ENCODE peak calls at places on chromosomes 3 and 15, in seven cellular contexts. V, L, Q, K, D, S and T are unnamed samples.

GRCh38 chr3:38582941-38583645 is 66.4 kb downstream of the SCN5A start:
- DNase-seq in V (no peak), L (peak; percentile 4), Q (no peak), K (no peak), D (no peak), S (no peak), T (no peak)

GRCh38 chr3:112327371-112327951 is 5.5 kb upstream of the CD200 start:
- DNase-seq in V (peak; percentile 21), L (no peak), Q (peak; percentile 40), K (peak; percentile 64), D (no peak), S (no peak), T (peak; percentile 72)

GRCh38 chr3:99731499-99731898 is 86.2 kb upstream of the CMSS1 start:
- DNase-seq in V (no peak), L (no peak), Q (no peak), K (no peak), D (no peak), S (no peak), T (no peak)

GRCh38 chr15:74983725-74984231 is 11.6 kb upstream of the SCAMP5 start:
- DNase-seq in V (no peak), L (no peak), Q (no peak), K (peak; percentile 56), D (no peak), S (no peak), T (no peak)

GRCh38 chr15:95459288-95459687 is 871.2 kb upstream of the NR2F2 start:
- DNase-seq in V (no peak), L (no peak), Q (no peak), K (peak; percentile 67), D (peak; percentile 53), S (no peak), T (no peak)

GRCh38 chr3:47469616-47470015 is 6.1 kb downstream of the SCAP start:
- DNase-seq in V (peak; percentile 18), L (peak; percentile 17), Q (no peak), K (peak; percentile 74), D (no peak), S (no peak), T (no peak)

GRCh38 chr15:93420477-93420876 is 331.5 kb upstream of the RGMA start:
- DNase-seq in V (no peak), L (no peak), Q (no peak), K (no peak), D (no peak), S (no peak), T (no peak)

GRCh38 chr3:184566441-184567414 is 5.1 kb downstream of the EPHB3 start:
- DNase-seq in V (no peak), L (peak; percentile 84), Q (no peak), K (no peak), D (no peak), S (no peak), T (no peak)

GRCh38 chr3:193788189-193788946 is 195.4 kb downstream of the OPA1 start:
- DNase-seq in V (no peak), L (peak; percentile 54), Q (peak; percentile 86), K (peak; percentile 62), D (no peak), S (no peak), T (peak; percentile 10)

GRCh38 chr3:42497009-42497731 is 5.3 kb upstream of the VIPR1 start:
- DNase-seq in V (peak; percentile 45), L (no peak), Q (peak; percentile 64), K (peak; percentile 44), D (no peak), S (no peak), T (no peak)

GRCh38 chr15:66702770-66703539 is 919 bp downstream of the SMAD6 start:
- DNase-seq in V (no peak), L (peak; percentile 29), Q (peak; percentile 51), K (no peak), D (no peak), S (no peak), T (no peak)

GRCh38 chr15:85030301-85031049 is 48.8 kb downstream of the PDE8A start:
- DNase-seq in V (no peak), L (no peak), Q (no peak), K (no peak), D (no peak), S (no peak), T (no peak)

GRCh38 chr3:65412591-65412990 is 626.1 kb downstream of the MAGI1 start:
- DNase-seq in V (no peak), L (peak; percentile 87), Q (peak; percentile 70), K (no peak), D (no peak), S (no peak), T (no peak)

GRCh38 chr3:125959317-125960065 is 9.5 kb upstream of the ROPN1B start:
- DNase-seq in V (no peak), L (no peak), Q (no peak), K (no peak), D (no peak), S (no peak), T (no peak)

GRCh38 chr3:115598216-115598615 is 25.1 kb upstream of the GAP43 start:
- DNase-seq in V (no peak), L (no peak), Q (no peak), K (no peak), D (no peak), S (no peak), T (no peak)
- H3K4me3 ChIP-seq in V (no peak overlapping the region), L (no peak overlapping the region), Q (no peak overlapping the region), K (no peak overlapping the region), D (no peak overlapping the region), S (no peak overlapping the region), T (no peak overlapping the region)

GRCh38 chr3:159273070-159273469 is 471.2 kb downstream of the MFSD1 start:
- DNase-seq in V (no peak), L (no peak), Q (no peak), K (no peak), D (no peak), S (no peak), T (no peak)
- H3K4me3 ChIP-seq in V (no peak overlapping the region), L (no peak overlapping the region), Q (no peak overlapping the region), K (no peak overlapping the region), D (no peak overlapping the region), S (no peak overlapping the region), T (no peak overlapping the region)

GRCh38 chr3:71464613-71465012 is 118.9 kb downstream of the FOXP1 start:
- DNase-seq in V (no peak), L (no peak), Q (no peak), K (no peak), D (no peak), S (no peak), T (no peak)

GRCh38 chr3:71462586-71462985 is 120.9 kb downstream of the FOXP1 start:
- DNase-seq in V (no peak), L (no peak), Q (no peak), K (no peak), D (no peak), S (no peak), T (no peak)

GRCh38 chr3:71466483-71466882 is 117.0 kb downstream of the FOXP1 start:
- DNase-seq in V (no peak), L (no peak), Q (no peak), K (peak; percentile 14), D (no peak), S (no peak), T (no peak)

GRCh38 chr3:71463622-71464021 is 119.9 kb downstream of the FOXP1 start:
- DNase-seq in V (no peak), L (no peak), Q (no peak), K (no peak), D (no peak), S (no peak), T (no peak)

DNA sequence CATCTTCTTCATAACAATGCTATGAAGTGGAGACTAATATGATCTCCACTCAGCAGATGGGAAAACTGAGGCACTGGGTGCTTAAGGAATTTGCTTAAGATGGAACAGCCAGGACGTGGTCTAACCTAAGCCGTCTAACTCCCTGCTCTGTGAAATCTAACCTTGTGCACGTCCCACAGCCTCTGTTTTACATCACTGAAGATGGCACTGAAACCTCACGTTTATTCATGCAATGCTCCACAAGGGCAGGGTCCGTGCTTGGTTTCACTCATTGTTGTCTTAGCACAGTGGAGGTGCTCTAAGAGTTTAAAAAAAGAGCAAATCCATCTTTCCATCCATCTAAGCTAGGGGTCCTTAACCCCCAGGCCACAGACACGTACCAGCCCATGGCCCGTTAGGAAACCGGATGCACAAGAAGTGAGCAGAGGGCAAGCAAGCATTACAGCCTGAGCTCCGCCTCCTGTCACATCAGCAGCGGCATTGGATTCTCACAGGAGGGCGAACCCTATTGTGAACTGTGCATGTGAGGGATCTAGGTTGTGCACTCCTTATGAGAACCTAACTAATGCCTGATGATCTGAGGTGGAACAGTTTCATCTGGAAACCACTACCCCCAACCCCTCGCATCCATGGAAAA is 118.0 kb downstream of the FOXP1 start:
- DNase-seq in V (no peak), L (no peak), Q (no peak), K (no peak), D (no peak), S (no peak), T (no peak)
- H3K4me3 ChIP-seq in V (no peak overlapping the region), L (no peak overlapping the region), Q (no peak overlapping the region), K (no peak overlapping the region), D (no peak overlapping the region), S (no peak overlapping the region), T (no peak overlapping the region)

GRCh38 chr15:80061581-80061980 is 2.1 kb downstream of the ZFAND6 start:
- DNase-seq in V (no peak), L (no peak), Q (no peak), K (peak; percentile 29), D (no peak), S (no peak), T (no peak)
- H3K4me3 ChIP-seq in V (no peak overlapping the region), L (no peak overlapping the region), Q (no peak overlapping the region), K (peak overlapping the region; percentile 76), D (no peak overlapping the region), S (peak overlapping the region; percentile 95), T (peak overlapping the region; percentile 94)